ENCODE peak calls at places on chromosome 7, in eight cellular contexts. M is HEK293T; U is CD4-positive, alpha-beta T cell; F is left ventricle myocardium inferior; K is tibial nerve; Y is RPMI8226; J is fibroblast of mammary gland; D is ureter. R is an unnamed sample.

GRCh38 chr7:55423277-55423711 is 58.2 kb downstream of the LANCL2 start:
- DNase-seq in M (no peak), U (no peak), F (no peak), K (no peak), Y (no peak), J (peak), D (no peak), R (no peak)

GRCh38 chr7:43781726-43782607 is 23.5 kb downstream of the BLVRA start:
- DNase-seq in M (no peak), U (no peak), F (no peak), K (no peak), Y (no peak), J (peak), D (no peak), R (no peak)

GRCh38 chr7:137342751-137343482 is 616 bp downstream of the PTN start:
- DNase-seq in M (no peak), U (no peak), F (no peak), K (no peak), Y (no peak), J (no peak), D (no peak), R (no peak)

GRCh38 chr7:66379761-66380160 is 174.6 kb downstream of the TPST1 start:
- DNase-seq in M (no peak), U (no peak), F (no peak), K (no peak), Y (no peak), J (peak), D (no peak), R (no peak)

GRCh38 chr7:131327049-131327625 is 539 bp upstream of the MKLN1 start:
- DNase-seq in M (peak), U (no peak), F (no peak), K (no peak), Y (peak), J (peak), D (peak), R (no peak)

GRCh38 chr7:81603-82342 is 110.6 kb upstream of the FAM20C start:
- DNase-seq in M (no peak), U (no peak), F (no peak), K (no peak), Y (no peak), J (no peak), D (no peak), R (no peak)

GRCh38 chr7:38873433-38873832 is 35.6 kb downstream of the VPS41 start:
- DNase-seq in M (no peak), U (no peak), F (no peak), K (no peak), Y (no peak), J (no peak), D (no peak), R (no peak)

GRCh38 chr7:40833541-40834234 is 698.9 kb downstream of the SUGCT start:
- DNase-seq in M (no peak), U (no peak), F (no peak), K (no peak), Y (peak), J (peak), D (no peak), R (peak)

GRCh38 chr7:108630002-108630401 is 60.3 kb downstream of the DNAJB9 start:
- DNase-seq in M (no peak), U (no peak), F (no peak), K (no peak), Y (no peak), J (peak), D (no peak), R (no peak)

GRCh38 chr7:137583199-137583598 is 239.7 kb upstream of the PTN start:
- DNase-seq in M (no peak), U (no peak), F (no peak), K (no peak), Y (no peak), J (no peak), D (no peak), R (no peak)

GRCh38 chr7:7051221-7051877 is 131.0 kb upstream of the C1GALT1 start:
- DNase-seq in M (no peak), U (no peak), F (no peak), K (no peak), Y (peak), J (no peak), D (no peak), R (peak)

GRCh38 chr7:81956520-81956919 is 186.7 kb upstream of the HGF start:
- DNase-seq in M (peak), U (no peak), F (no peak), K (no peak), Y (peak), J (peak), D (no peak), R (peak)

GRCh38 chr7:140005754-140006503 is 56.8 kb downstream of the PARP12 start:
- DNase-seq in M (peak), U (no peak), F (no peak), K (no peak), Y (peak), J (peak), D (no peak), R (no peak)

GRCh38 chr7:151598045-151598444 is 78.3 kb upstream of the RHEB start:
- DNase-seq in M (no peak), U (no peak), F (no peak), K (no peak), Y (no peak), J (peak), D (no peak), R (no peak)

GRCh38 chr7:24566274-24566673 is 7.0 kb upstream of the PALS2 start:
- DNase-seq in M (no peak), U (no peak), F (no peak), K (no peak), Y (no peak), J (no peak), D (no peak), R (no peak)

GRCh38 chr7:82166666-82167065 is 276.9 kb downstream of the CACNA2D1 start:
- DNase-seq in M (no peak), U (no peak), F (no peak), K (no peak), Y (no peak), J (no peak), D (no peak), R (no peak)

GRCh38 chr7:94700926-94701554 is 45.1 kb upstream of the SGCE start:
- DNase-seq in M (no peak), U (no peak), F (no peak), K (no peak), Y (no peak), J (peak), D (no peak), R (no peak)

GRCh38 chr7:122746948-122747347 is 44.2 kb upstream of the RNF148 start:
- DNase-seq in M (no peak), U (no peak), F (no peak), K (no peak), Y (no peak), J (no peak), D (no peak), R (no peak)

GRCh38 chr7:33418251-33418701 is 288.9 kb downstream of the BBS9 start:
- DNase-seq in M (peak), U (no peak), F (no peak), K (no peak), Y (no peak), J (peak), D (no peak), R (no peak)

GRCh38 chr7:139716156-139716942 is 61.4 kb downstream of the HIPK2 start:
- DNase-seq in M (no peak), U (no peak), F (no peak), K (no peak), Y (no peak), J (no peak), D (no peak), R (no peak)

GRCh38 chr7:38660427-38661099 is 29.4 kb upstream of the AMPH start:
- DNase-seq in M (peak), U (no peak), F (no peak), K (no peak), Y (peak), J (peak), D (no peak), R (peak)

GRCh38 chr7:3787717-3788311 is 486.8 kb downstream of the SDK1 start:
- DNase-seq in M (no peak), U (no peak), F (no peak), K (no peak), Y (no peak), J (no peak), D (no peak), R (no peak)

GRCh38 chr7:84614821-84615506 is 420.4 kb upstream of the SEMA3A start:
- DNase-seq in M (no peak), U (no peak), F (no peak), K (no peak), Y (no peak), J (peak), D (no peak), R (no peak)

GRCh38 chr7:92612501-92612900 is 22.3 kb upstream of the FAM133B start:
- DNase-seq in M (no peak), U (no peak), F (no peak), K (no peak), Y (no peak), J (peak), D (no peak), R (no peak)

GRCh38 chr7:81484266-81484665 is 285.6 kb downstream of the HGF start:
- DNase-seq in M (peak), U (no peak), F (peak), K (peak), Y (no peak), J (peak), D (peak), R (no peak)

GRCh38 chr7:134741901-134742635 is 37.4 kb upstream of the CALD1 start:
- DNase-seq in M (no peak), U (no peak), F (no peak), K (no peak), Y (no peak), J (peak), D (no peak), R (no peak)

GRCh38 chr7:74026406-74027123 is 1.4 kb upstream of the ELN start:
- DNase-seq in M (peak), U (peak), F (peak), K (peak), Y (peak), J (peak), D (peak), R (peak)

GRCh38 chr7:151592868-151593486 is 73.3 kb upstream of the RHEB start:
- DNase-seq in M (no peak), U (no peak), F (no peak), K (no peak), Y (no peak), J (peak), D (no peak), R (no peak)

GRCh38 chr7:132666076-132666775 is 90.0 kb upstream of the PLXNA4 start:
- DNase-seq in M (no peak), U (no peak), F (no peak), K (no peak), Y (peak), J (peak), D (no peak), R (no peak)

GRCh38 chr7:134997214-134997885 is 11.0 kb downstream of the AGBL3 start:
- DNase-seq in M (no peak), U (no peak), F (no peak), K (no peak), Y (no peak), J (no peak), D (no peak), R (no peak)

GRCh38 chr7:55046582-55047347 is 27.9 kb downstream of the EGFR start:
- DNase-seq in M (no peak), U (no peak), F (no peak), K (no peak), Y (no peak), J (no peak), D (no peak), R (no peak)

GRCh38 chr7:100449190-100449795 is 13.0 kb upstream of the PPP1R35 start:
- DNase-seq in M (no peak), U (no peak), F (no peak), K (no peak), Y (no peak), J (no peak), D (no peak), R (no peak)